ENCODE peak calls at places on chromosome 7, in eight cellular contexts. Y is left ventricle myocardium inferior, P is T-helper 17 cell, C is lung, W is DND-41, F is prostate gland, B is GM23248, V is SJCRH30. G is an unnamed sample. For H3K9me3, the result is how much of the 10 kb centered on the place peaks cover.

GRCh38 chr7:106009511-106010226 is 46.6 kb downstream of the CDHR3 start:
- DNase-seq in B (peak), Y (peak), V (peak), C (peak), W (peak), F (peak), P (peak), G (peak)

GRCh38 chr7:29866490-29866930 is 60.2 kb downstream of the WIPF3 start:
- DNase-seq in B (peak), W (no peak), F (no peak), V (no peak), P (no peak), Y (peak), C (peak), G (no peak)

GRCh38 chr7:36277247-36277542 is 112.5 kb upstream of the ANLN start:
- DNase-seq in C (no peak), V (no peak), F (no peak), P (no peak), Y (no peak), B (no peak), W (no peak), G (no peak)

GRCh38 chr7:16034353-16034752 is 347.9 kb upstream of the MEOX2 start:
- DNase-seq in Y (no peak), C (no peak), V (no peak), B (peak), F (no peak), P (no peak), W (no peak), G (no peak)

GRCh38 chr7:138886501-138886917 is 88.5 kb upstream of the ATP6V0A4 start:
- DNase-seq in F (peak), P (no peak), V (peak), B (peak), W (peak), Y (no peak), C (no peak), G (peak)

GRCh38 chr7:80736371-80736770 is 97.9 kb downstream of the CD36 start:
- DNase-seq in P (no peak), F (no peak), B (peak), Y (no peak), C (no peak), V (no peak), W (no peak), G (no peak)

GRCh38 chr7:84194484-84195260 is at the start of gene SEMA3A:
- DNase-seq in P (no peak), B (peak), Y (no peak), V (peak), F (peak), C (no peak), W (peak), G (peak)

GRCh38 chr7:132100981-132101380 is 475.3 kb downstream of the PLXNA4 start:
- DNase-seq in V (no peak), Y (no peak), W (no peak), B (peak), C (no peak), F (no peak), P (no peak), G (no peak)

GRCh38 chr7:2260820-2261219 is 18.8 kb downstream of the NUDT1 start:
- DNase-seq in C (peak), P (no peak), F (no peak), B (no peak), W (no peak), Y (no peak), V (peak), G (peak)

GRCh38 chr7:87935373-87935706 is 1.3 kb downstream of the ADAM22 start:
- DNase-seq in P (no peak), C (no peak), V (no peak), Y (no peak), W (no peak), F (no peak), B (no peak), G (no peak)

GRCh38 chr7:98387544-98388226 is 13.2 kb downstream of the BAIAP2L1 start:
- DNase-seq in Y (no peak), C (no peak), W (no peak), B (no peak), F (no peak), V (no peak), P (no peak), G (no peak)

GRCh38 chr7:44547536-44548221 is 6.5 kb upstream of the NPC1L1 start:
- DNase-seq in B (no peak), F (peak), Y (no peak), V (no peak), W (no peak), C (no peak), P (no peak), G (no peak)

GRCh38 chr7:155557778-155558177 is 11.4 kb upstream of the CNPY1 start:
- DNase-seq in B (no peak), V (no peak), P (no peak), F (no peak), Y (no peak), W (no peak), C (no peak), G (no peak)

GRCh38 chr7:57876-58275 is 134.5 kb upstream of the FAM20C start:
- DNase-seq in P (no peak), Y (no peak), C (no peak), B (no peak), W (no peak), F (no peak), V (no peak), G (no peak)

GRCh38 chr7:73832806-73833205 is 2.0 kb downstream of the CLDN4 start:
- DNase-seq in F (no peak), Y (no peak), V (no peak), P (no peak), B (no peak), C (no peak), W (no peak), G (no peak)

DNA sequence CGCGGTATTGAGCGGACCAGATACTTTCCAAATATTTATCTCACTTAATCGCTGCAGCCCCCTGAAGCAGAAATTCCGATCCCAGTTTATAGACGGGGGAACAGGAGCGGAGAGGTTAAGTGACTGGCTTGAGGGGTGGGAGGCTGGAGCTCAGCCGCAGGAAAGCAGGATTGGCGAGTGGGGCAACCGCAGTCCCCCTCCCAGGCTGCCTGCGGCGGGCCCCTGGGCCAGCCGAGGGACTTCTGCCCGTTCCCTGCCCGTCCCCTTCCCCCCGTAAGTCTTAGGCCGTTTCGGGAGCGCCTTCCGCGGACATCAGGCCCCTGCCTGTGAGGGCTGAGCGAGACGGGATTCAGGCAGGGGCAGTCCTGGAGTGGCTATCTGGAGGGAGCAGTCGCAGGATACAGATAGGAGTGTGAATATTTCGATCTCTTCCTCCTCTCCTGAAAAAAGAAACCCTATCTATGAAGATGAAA is 650 bp downstream of the STRIP2 start:
- DNase-seq in Y (no peak), P (no peak), B (peak), F (no peak), W (no peak), V (peak), C (no peak), G (peak)
- H3K9me3 ChIP-seq in Y (under half), P (under half), B (under half), F (under half), W (under half), V (under half), C (under half), G (under half)

DNA sequence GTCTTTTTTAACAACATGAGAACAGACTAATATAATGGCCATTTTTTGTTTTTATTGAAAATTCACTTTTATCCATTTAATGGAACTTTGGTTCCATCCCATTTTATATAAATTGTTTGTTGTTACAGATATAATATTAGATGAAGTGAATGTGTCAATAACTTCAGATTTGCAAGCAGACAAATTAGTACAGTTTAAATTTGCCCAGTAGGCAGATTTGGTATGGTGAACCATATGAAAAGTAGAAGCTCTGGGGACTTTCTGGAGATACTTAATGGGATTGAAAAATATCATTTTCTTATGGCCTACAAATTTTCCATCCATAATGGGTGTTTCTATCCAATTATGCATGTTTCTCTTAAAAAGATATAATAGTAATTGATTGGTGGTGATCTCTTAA is 1196.2 kb upstream of the C7orf33 start:
- DNase-seq in F (no peak), V (no peak), B (no peak), C (no peak), W (no peak), Y (no peak), P (no peak), G (no peak)
- H3K9me3 ChIP-seq in F (under half), V (under half), B (under half), C (under half), W (under half), Y (under half), P (under half), G (under half)

GRCh38 chr7:158094671-158095256 is 492.9 kb downstream of the PTPRN2 start:
- DNase-seq in P (no peak), W (no peak), C (no peak), F (no peak), B (no peak), V (no peak), Y (no peak), G (no peak)

GRCh38 chr7:158098125-158099030 is 489.2 kb downstream of the PTPRN2 start:
- DNase-seq in F (no peak), W (no peak), P (no peak), B (no peak), Y (no peak), V (no peak), C (no peak), G (no peak)

GRCh38 chr7:158097511-158098124 is 490.0 kb downstream of the PTPRN2 start:
- DNase-seq in Y (no peak), C (no peak), V (no peak), W (no peak), F (no peak), P (no peak), B (no peak), G (no peak)

GRCh38 chr7:158096582-158096981 is 491.0 kb downstream of the PTPRN2 start:
- DNase-seq in B (no peak), P (no peak), F (no peak), C (no peak), Y (no peak), W (no peak), V (no peak), G (no peak)

GRCh38 chr7:158097106-158097505 is 490.5 kb downstream of the PTPRN2 start:
- DNase-seq in W (no peak), P (no peak), V (no peak), B (no peak), C (no peak), F (no peak), Y (no peak), G (no peak)
- H3K9me3 ChIP-seq in W (under half), P (under half), V (under half), B (under half), C (under half), F (under half), Y (under half), G (under half)

GRCh38 chr7:113636727-113637421 is 281.9 kb downstream of the PPP1R3A start:
- DNase-seq in C (no peak), F (no peak), Y (no peak), V (no peak), B (peak), W (no peak), P (no peak), G (no peak)
- H3K9me3 ChIP-seq in C (under half), F (under half), Y (under half), V (under half), B (under half), W (under half), P (under half), G (under half)

DNA sequence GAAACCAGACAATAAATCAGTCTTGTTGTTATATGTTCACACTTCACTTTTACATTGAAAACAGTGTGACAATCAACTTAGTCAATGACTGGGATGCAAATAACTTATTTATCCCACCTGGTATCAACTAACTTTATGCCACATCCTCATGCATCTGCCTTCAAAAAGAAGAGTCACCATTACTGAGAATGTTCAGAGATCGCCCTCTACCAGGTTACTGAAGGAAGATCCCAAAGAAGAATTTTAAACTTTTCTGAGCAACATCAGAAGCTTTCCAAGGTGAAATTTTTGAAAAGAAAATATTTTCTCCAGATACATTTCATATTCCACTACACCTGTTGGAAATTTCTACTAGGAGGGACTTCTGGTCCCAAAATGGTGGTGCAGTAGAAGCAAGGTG is 359.5 kb downstream of the PTPRN2 start:
- DNase-seq in V (no peak), P (no peak), C (no peak), B (no peak), Y (no peak), W (no peak), F (no peak), G (no peak)
- H3K9me3 ChIP-seq in V (under half), P (under half), C (under half), B (under half), Y (under half), W (under half), F (under half), G (under half)

GRCh38 chr7:157843336-157844140 is 506.7 kb downstream of the DNAJB6 start:
- DNase-seq in C (no peak), B (no peak), V (no peak), P (no peak), F (no peak), W (no peak), Y (no peak), G (no peak)
- H3K9me3 ChIP-seq in C (under half), B (under half), V (under half), P (under half), F (under half), W (under half), Y (under half), G (under half)

GRCh38 chr7:57381581-57381980 is 68.4 kb upstream of the ZNF716 start:
- DNase-seq in W (no peak), C (no peak), P (no peak), Y (no peak), B (no peak), F (no peak), V (no peak), G (no peak)
- H3K9me3 ChIP-seq in W (under half), C (under half), P (under half), Y (under half), B (under half), F (under half), V (under half), G (under half)

DNA sequence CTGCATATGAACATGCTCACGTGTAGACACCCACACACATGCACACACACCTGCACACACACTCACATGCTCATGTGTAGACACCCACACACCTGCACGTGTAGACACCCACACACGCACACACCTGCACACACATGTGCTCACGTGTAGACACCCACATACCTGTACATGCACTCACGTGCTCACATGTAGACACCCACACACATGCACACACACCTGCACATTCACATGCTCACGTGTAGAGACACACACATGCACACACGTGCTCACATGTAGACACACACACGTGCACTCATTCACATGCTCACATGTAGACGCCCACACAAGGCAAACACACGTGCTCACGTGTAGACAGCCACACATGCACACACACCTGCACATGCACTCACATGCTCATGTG is 275.8 kb downstream of the PTPRN2 start:
- DNase-seq in P (no peak), B (no peak), C (peak), F (no peak), V (no peak), W (no peak), Y (no peak), G (no peak)
- H3K9me3 ChIP-seq in P (under half), B (under half), C (under half), F (under half), V (under half), W (under half), Y (under half), G (under half)

DNA sequence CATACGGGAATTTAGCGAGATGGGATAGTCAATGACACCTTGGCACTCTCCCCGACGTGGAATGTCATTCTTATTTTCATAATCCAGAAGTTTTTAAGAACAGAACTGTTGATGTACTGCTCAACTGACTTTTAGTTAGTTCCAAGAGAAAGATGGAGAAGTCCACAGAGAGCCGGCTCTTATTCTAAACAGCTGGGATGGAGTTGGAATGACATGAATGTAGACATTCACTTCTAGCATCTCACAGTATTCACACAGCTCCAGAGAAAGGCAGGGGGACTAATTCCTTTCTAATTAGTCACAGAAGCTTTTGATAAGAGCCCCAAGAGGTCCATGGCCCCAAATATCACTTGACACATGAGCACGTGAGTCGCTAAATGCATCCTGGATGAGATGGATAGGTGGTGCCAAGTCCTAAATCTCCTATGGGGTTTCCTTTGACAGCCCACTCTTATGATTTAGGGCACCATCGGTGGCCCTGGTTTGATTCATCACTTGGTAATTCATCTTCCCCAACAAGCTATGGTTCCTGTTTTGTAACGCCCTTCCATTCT is 420.3 kb upstream of the AUTS2 start:
- DNase-seq in B (no peak), C (no peak), Y (no peak), V (no peak), F (no peak), P (no peak), W (no peak), G (no peak)
- H3K9me3 ChIP-seq in B (under half), C (under half), Y (under half), V (under half), F (under half), P (under half), W (under half), G (under half)

GRCh38 chr7:64099656-64100531 is 54.7 kb downstream of the ZNF727 start:
- DNase-seq in C (no peak), B (no peak), W (no peak), Y (no peak), P (no peak), V (no peak), F (no peak), G (no peak)
- H3K9me3 ChIP-seq in C (half or more), B (under half), W (under half), Y (under half), P (under half), V (under half), F (under half), G (under half)

G was measured in BE2C.